ENCODE peak calls at places on chromosomes 3 and 15, in six cellular contexts. K is nucleus accumbens; F is mucosa of gallbladder; Y is stimulated activated CD8-positive, alpha-beta memory T cell treated with anti-CD3 and anti-CD28 coated beads, Interleukin-15, amount 100 ng/mL, for 1 hour; G is nephron progenitor cell; W is activated T-helper 1 cell treated with Interleukin-2 at 50 U/mL for 16 hours. J is an unnamed sample.

GRCh38 chr3:44248152-44248551 is 6.5 kb downstream of the TOPAZ1 start:
- DNase-seq in Y (no peak), K (no peak), W (no peak), F (no peak), G (no peak), J (no peak)

GRCh38 chr3:110815008-110815583 is 256.5 kb upstream of the NECTIN3 start:
- DNase-seq in Y (no peak), F (no peak), W (no peak), G (no peak), K (no peak), J (no peak)

GRCh38 chr3:5339967-5340535 is 152.5 kb downstream of the EDEM1 start:
- DNase-seq in F (no peak), G (no peak), Y (no peak), W (no peak), K (no peak), J (no peak)

GRCh38 chr3:127961963-127962362 is 46.9 kb downstream of the KBTBD12 start:
- DNase-seq in Y (no peak), G (no peak), K (no peak), F (no peak), W (no peak), J (no peak)

GRCh38 chr3:9862391-9863235 is 17.4 kb downstream of the CIDEC start:
- DNase-seq in G (peak), K (no peak), F (peak), Y (no peak), W (no peak), J (no peak)

GRCh38 chr15:29917600-29918597 is 95.6 kb upstream of the TJP1 start:
- DNase-seq in F (no peak), Y (no peak), G (no peak), W (no peak), K (no peak), J (no peak)

GRCh38 chr3:176513604-176514003 is 683.7 kb downstream of the TBL1XR1 start:
- DNase-seq in Y (no peak), F (no peak), W (no peak), K (no peak), G (peak), J (no peak)

GRCh38 chr15:99909914-99910313 is 176.7 kb upstream of the LYSMD4 start:
- DNase-seq in W (no peak), G (no peak), K (no peak), Y (no peak), F (no peak), J (no peak)

GRCh38 chr3:61561374-61562041 is at the start of gene PTPRG:
- DNase-seq in K (peak), F (peak), W (no peak), Y (no peak), G (peak), J (peak)

GRCh38 chr3:126567696-126568438 is 9.1 kb upstream of the C3orf22 start:
- DNase-seq in K (no peak), W (no peak), G (no peak), Y (no peak), F (no peak), J (no peak)

GRCh38 chr15:52071570-52071969 is 41.0 kb downstream of the BCL2L10 start:
- DNase-seq in K (peak), W (no peak), Y (no peak), G (no peak), F (peak), J (no peak)

GRCh38 chr3:72271215-72271614 is 486.3 kb upstream of the PROK2 start:
- DNase-seq in G (no peak), Y (no peak), F (no peak), K (no peak), W (no peak), J (no peak)

J was measured in hypothalamus.